ENCODE peak calls at places on chromosomes 4 and X, in ten cellular contexts. One of them, this sample, is unnamed.

GRCh38 chr4:124970011-124970410 is 257.5 kb upstream of the ANKRD50 start:
- DNase-seq in T-helper 9 cell: no peak
- DNase-seq in HCT116: no peak
- DNase-seq in M059J: peak
- DNase-seq in H9: no peak
- DNase-seq in neural crest cell: no peak
- DNase-seq in activated naive CD4-positive, alpha-beta T cell treated with Interleukin-2 at 50 U/mL for 16 hours: no peak
- DNase-seq in osteoblast: no peak
- DNase-seq in GM23248: peak
- DNase-seq in progenitor cell of endocrine pancreas: no peak
- DNase-seq in this sample: no peak

GRCh38 chrX:129596077-129596476 is 56.0 kb downstream of the OCRL start:
- DNase-seq in T-helper 9 cell: no peak
- DNase-seq in HCT116: no peak
- DNase-seq in M059J: no peak
- DNase-seq in H9: no peak
- DNase-seq in neural crest cell: no peak
- DNase-seq in activated naive CD4-positive, alpha-beta T cell treated with Interleukin-2 at 50 U/mL for 16 hours: no peak
- DNase-seq in osteoblast: no peak
- DNase-seq in GM23248: no peak
- DNase-seq in progenitor cell of endocrine pancreas: no peak
- DNase-seq in this sample: no peak

GRCh38 chr4:167616471-167616870 is 382.2 kb upstream of the SPOCK3 start:
- DNase-seq in T-helper 9 cell: no peak
- DNase-seq in HCT116: no peak
- DNase-seq in M059J: no peak
- DNase-seq in H9: no peak
- DNase-seq in neural crest cell: no peak
- DNase-seq in activated naive CD4-positive, alpha-beta T cell treated with Interleukin-2 at 50 U/mL for 16 hours: no peak
- DNase-seq in osteoblast: no peak
- DNase-seq in GM23248: no peak
- DNase-seq in progenitor cell of endocrine pancreas: no peak
- DNase-seq in this sample: no peak

GRCh38 chrX:42385730-42386129 is 392.2 kb downstream of the PPP1R2C start:
- DNase-seq in T-helper 9 cell: no peak
- DNase-seq in HCT116: no peak
- DNase-seq in M059J: peak
- DNase-seq in H9: no peak
- DNase-seq in neural crest cell: no peak
- DNase-seq in activated naive CD4-positive, alpha-beta T cell treated with Interleukin-2 at 50 U/mL for 16 hours: no peak
- DNase-seq in osteoblast: no peak
- DNase-seq in GM23248: peak
- DNase-seq in progenitor cell of endocrine pancreas: no peak
- DNase-seq in this sample: no peak

GRCh38 chr4:46425775-46426400 is 36.0 kb upstream of the GABRA2 start:
- DNase-seq in T-helper 9 cell: no peak
- DNase-seq in HCT116: no peak
- DNase-seq in M059J: no peak
- DNase-seq in H9: no peak
- DNase-seq in neural crest cell: no peak
- DNase-seq in activated naive CD4-positive, alpha-beta T cell treated with Interleukin-2 at 50 U/mL for 16 hours: no peak
- DNase-seq in osteoblast: no peak
- DNase-seq in GM23248: no peak
- DNase-seq in progenitor cell of endocrine pancreas: no peak
- DNase-seq in this sample: no peak

GRCh38 chr4:183966371-183966770 is 61.3 kb downstream of the STOX2 start:
- DNase-seq in T-helper 9 cell: no peak
- DNase-seq in HCT116: no peak
- DNase-seq in M059J: peak
- DNase-seq in H9: no peak
- DNase-seq in neural crest cell: no peak
- DNase-seq in activated naive CD4-positive, alpha-beta T cell treated with Interleukin-2 at 50 U/mL for 16 hours: no peak
- DNase-seq in osteoblast: no peak
- DNase-seq in GM23248: no peak
- DNase-seq in progenitor cell of endocrine pancreas: no peak
- DNase-seq in this sample: no peak

GRCh38 chrX:29478336-29479069 is 736.9 kb upstream of the MAGEB2 start:
- DNase-seq in T-helper 9 cell: no peak
- DNase-seq in HCT116: peak
- DNase-seq in M059J: peak
- DNase-seq in H9: peak
- DNase-seq in neural crest cell: peak
- DNase-seq in activated naive CD4-positive, alpha-beta T cell treated with Interleukin-2 at 50 U/mL for 16 hours: no peak
- DNase-seq in osteoblast: peak
- DNase-seq in GM23248: peak
- DNase-seq in progenitor cell of endocrine pancreas: no peak
- DNase-seq in this sample: no peak

GRCh38 chr4:89072921-89073320 is 15.9 kb upstream of the FAM13A start:
- DNase-seq in T-helper 9 cell: no peak
- DNase-seq in HCT116: no peak
- DNase-seq in M059J: no peak
- DNase-seq in H9: no peak
- DNase-seq in neural crest cell: no peak
- DNase-seq in activated naive CD4-positive, alpha-beta T cell treated with Interleukin-2 at 50 U/mL for 16 hours: no peak
- DNase-seq in osteoblast: no peak
- DNase-seq in GM23248: no peak
- DNase-seq in progenitor cell of endocrine pancreas: no peak
- DNase-seq in this sample: no peak

GRCh38 chr4:7608043-7608442 is 173.3 kb upstream of the PSAPL1 start:
- DNase-seq in T-helper 9 cell: no peak
- DNase-seq in HCT116: no peak
- DNase-seq in M059J: no peak
- DNase-seq in H9: no peak
- DNase-seq in neural crest cell: no peak
- DNase-seq in activated naive CD4-positive, alpha-beta T cell treated with Interleukin-2 at 50 U/mL for 16 hours: no peak
- DNase-seq in osteoblast: peak
- DNase-seq in GM23248: no peak
- DNase-seq in progenitor cell of endocrine pancreas: no peak
- DNase-seq in this sample: no peak

GRCh38 chr4:25760518-25761157 is 102.2 kb downstream of the SEL1L3 start:
- DNase-seq in T-helper 9 cell: no peak
- DNase-seq in HCT116: no peak
- DNase-seq in M059J: peak
- DNase-seq in H9: no peak
- DNase-seq in neural crest cell: no peak
- DNase-seq in activated naive CD4-positive, alpha-beta T cell treated with Interleukin-2 at 50 U/mL for 16 hours: no peak
- DNase-seq in osteoblast: no peak
- DNase-seq in GM23248: peak
- DNase-seq in progenitor cell of endocrine pancreas: no peak
- DNase-seq in this sample: no peak

GRCh38 chr4:186798951-186799659 is 75.4 kb upstream of the FAT1 start:
- DNase-seq in T-helper 9 cell: no peak
- DNase-seq in HCT116: no peak
- DNase-seq in M059J: no peak
- DNase-seq in H9: no peak
- DNase-seq in neural crest cell: no peak
- DNase-seq in activated naive CD4-positive, alpha-beta T cell treated with Interleukin-2 at 50 U/mL for 16 hours: no peak
- DNase-seq in osteoblast: no peak
- DNase-seq in GM23248: no peak
- DNase-seq in progenitor cell of endocrine pancreas: no peak
- DNase-seq in this sample: no peak

GRCh38 chr4:85869156-85869555 is 394.2 kb downstream of the ARHGAP24 start:
- DNase-seq in T-helper 9 cell: no peak
- DNase-seq in HCT116: no peak
- DNase-seq in M059J: no peak
- DNase-seq in H9: no peak
- DNase-seq in neural crest cell: no peak
- DNase-seq in activated naive CD4-positive, alpha-beta T cell treated with Interleukin-2 at 50 U/mL for 16 hours: no peak
- DNase-seq in osteoblast: no peak
- DNase-seq in GM23248: no peak
- DNase-seq in progenitor cell of endocrine pancreas: no peak
- DNase-seq in this sample: no peak

GRCh38 chr4:153204247-153205027 is at the start of gene TRIM2:
- DNase-seq in T-helper 9 cell: no peak
- DNase-seq in HCT116: peak
- DNase-seq in M059J: peak
- DNase-seq in H9: peak
- DNase-seq in neural crest cell: peak
- DNase-seq in activated naive CD4-positive, alpha-beta T cell treated with Interleukin-2 at 50 U/mL for 16 hours: no peak
- DNase-seq in osteoblast: peak
- DNase-seq in GM23248: peak
- DNase-seq in progenitor cell of endocrine pancreas: peak
- DNase-seq in this sample: no peak

GRCh38 chr4:149997881-149998421 is 80.3 kb upstream of the DCLK2 start:
- DNase-seq in T-helper 9 cell: no peak
- DNase-seq in HCT116: peak
- DNase-seq in M059J: peak
- DNase-seq in H9: no peak
- DNase-seq in neural crest cell: no peak
- DNase-seq in activated naive CD4-positive, alpha-beta T cell treated with Interleukin-2 at 50 U/mL for 16 hours: no peak
- DNase-seq in osteoblast: peak
- DNase-seq in GM23248: peak
- DNase-seq in progenitor cell of endocrine pancreas: no peak
- DNase-seq in this sample: no peak

GRCh38 chr4:80154547-80154933 is 42.8 kb upstream of the PRDM8 start:
- DNase-seq in T-helper 9 cell: no peak
- DNase-seq in HCT116: no peak
- DNase-seq in M059J: no peak
- DNase-seq in H9: no peak
- DNase-seq in neural crest cell: no peak
- DNase-seq in activated naive CD4-positive, alpha-beta T cell treated with Interleukin-2 at 50 U/mL for 16 hours: no peak
- DNase-seq in osteoblast: no peak
- DNase-seq in GM23248: no peak
- DNase-seq in progenitor cell of endocrine pancreas: no peak
- DNase-seq in this sample: no peak

GRCh38 chrX:111507931-111508330 is 3.5 kb upstream of the SERTM2 start:
- DNase-seq in T-helper 9 cell: no peak
- DNase-seq in HCT116: no peak
- DNase-seq in M059J: peak
- DNase-seq in H9: no peak
- DNase-seq in neural crest cell: no peak
- DNase-seq in activated naive CD4-positive, alpha-beta T cell treated with Interleukin-2 at 50 U/mL for 16 hours: no peak
- DNase-seq in osteoblast: no peak
- DNase-seq in GM23248: no peak
- DNase-seq in progenitor cell of endocrine pancreas: no peak
- DNase-seq in this sample: no peak

GRCh38 chr4:123120473-123120872 is 198.1 kb upstream of the NUDT6 start:
- DNase-seq in T-helper 9 cell: no peak
- DNase-seq in HCT116: no peak
- DNase-seq in M059J: peak
- DNase-seq in H9: no peak
- DNase-seq in neural crest cell: no peak
- DNase-seq in activated naive CD4-positive, alpha-beta T cell treated with Interleukin-2 at 50 U/mL for 16 hours: no peak
- DNase-seq in osteoblast: peak
- DNase-seq in GM23248: peak
- DNase-seq in progenitor cell of endocrine pancreas: no peak
- DNase-seq in this sample: no peak

GRCh38 chrX:133350751-133351150 is 64.5 kb downstream of the GPC4 start:
- DNase-seq in T-helper 9 cell: no peak
- DNase-seq in HCT116: no peak
- DNase-seq in M059J: peak
- DNase-seq in H9: no peak
- DNase-seq in neural crest cell: no peak
- DNase-seq in activated naive CD4-positive, alpha-beta T cell treated with Interleukin-2 at 50 U/mL for 16 hours: no peak
- DNase-seq in osteoblast: no peak
- DNase-seq in GM23248: peak
- DNase-seq in progenitor cell of endocrine pancreas: no peak
- DNase-seq in this sample: no peak

GRCh38 chr4:110344165-110344564 is 131.8 kb upstream of the ENPEP start:
- DNase-seq in T-helper 9 cell: no peak
- DNase-seq in HCT116: peak
- DNase-seq in M059J: peak
- DNase-seq in H9: no peak
- DNase-seq in neural crest cell: no peak
- DNase-seq in activated naive CD4-positive, alpha-beta T cell treated with Interleukin-2 at 50 U/mL for 16 hours: no peak
- DNase-seq in osteoblast: no peak
- DNase-seq in GM23248: peak
- DNase-seq in progenitor cell of endocrine pancreas: no peak
- DNase-seq in this sample: no peak

GRCh38 chr4:16897991-16898827 is at the start of gene LDB2:
- DNase-seq in T-helper 9 cell: no peak
- DNase-seq in HCT116: no peak
- DNase-seq in M059J: peak
- DNase-seq in H9: peak
- DNase-seq in neural crest cell: peak
- DNase-seq in activated naive CD4-positive, alpha-beta T cell treated with Interleukin-2 at 50 U/mL for 16 hours: no peak
- DNase-seq in osteoblast: no peak
- DNase-seq in GM23248: peak
- DNase-seq in progenitor cell of endocrine pancreas: no peak
- DNase-seq in this sample: no peak

GRCh38 chrX:97215166-97215565 is 331.5 kb downstream of the RPA4 start:
- DNase-seq in T-helper 9 cell: no peak
- DNase-seq in HCT116: no peak
- DNase-seq in M059J: no peak
- DNase-seq in H9: no peak
- DNase-seq in neural crest cell: no peak
- DNase-seq in activated naive CD4-positive, alpha-beta T cell treated with Interleukin-2 at 50 U/mL for 16 hours: no peak
- DNase-seq in osteoblast: no peak
- DNase-seq in GM23248: peak
- DNase-seq in progenitor cell of endocrine pancreas: no peak
- DNase-seq in this sample: no peak

GRCh38 chr4:158768577-158769174 is at the start of gene FNIP2:
- DNase-seq in T-helper 9 cell: peak
- DNase-seq in HCT116: peak
- DNase-seq in M059J: peak
- DNase-seq in H9: peak
- DNase-seq in neural crest cell: peak
- DNase-seq in activated naive CD4-positive, alpha-beta T cell treated with Interleukin-2 at 50 U/mL for 16 hours: peak
- DNase-seq in osteoblast: peak
- DNase-seq in GM23248: peak
- DNase-seq in progenitor cell of endocrine pancreas: peak
- DNase-seq in this sample: peak

GRCh38 chr4:54085284-54085683 is 14.7 kb upstream of the GSX2 start:
- DNase-seq in T-helper 9 cell: no peak
- DNase-seq in HCT116: no peak
- DNase-seq in M059J: peak
- DNase-seq in H9: no peak
- DNase-seq in neural crest cell: no peak
- DNase-seq in activated naive CD4-positive, alpha-beta T cell treated with Interleukin-2 at 50 U/mL for 16 hours: no peak
- DNase-seq in osteoblast: peak
- DNase-seq in GM23248: peak
- DNase-seq in progenitor cell of endocrine pancreas: no peak
- DNase-seq in this sample: no peak

GRCh38 chrX:13911581-13911980 is 94.7 kb upstream of the GPM6B start:
- DNase-seq in T-helper 9 cell: no peak
- DNase-seq in HCT116: no peak
- DNase-seq in M059J: no peak
- DNase-seq in H9: no peak
- DNase-seq in neural crest cell: no peak
- DNase-seq in activated naive CD4-positive, alpha-beta T cell treated with Interleukin-2 at 50 U/mL for 16 hours: no peak
- DNase-seq in osteoblast: no peak
- DNase-seq in GM23248: peak
- DNase-seq in progenitor cell of endocrine pancreas: no peak
- DNase-seq in this sample: no peak

GRCh38 chr4:53545942-53546581 is 45.2 kb downstream of the LNX1 start:
- DNase-seq in T-helper 9 cell: no peak
- DNase-seq in HCT116: no peak
- DNase-seq in M059J: no peak
- DNase-seq in H9: no peak
- DNase-seq in neural crest cell: no peak
- DNase-seq in activated naive CD4-positive, alpha-beta T cell treated with Interleukin-2 at 50 U/mL for 16 hours: no peak
- DNase-seq in osteoblast: no peak
- DNase-seq in GM23248: peak
- DNase-seq in progenitor cell of endocrine pancreas: no peak
- DNase-seq in this sample: no peak

GRCh38 chrX:112738347-112739033 is 58.8 kb upstream of the LHFPL1 start:
- DNase-seq in T-helper 9 cell: no peak
- DNase-seq in HCT116: no peak
- DNase-seq in M059J: no peak
- DNase-seq in H9: no peak
- DNase-seq in neural crest cell: no peak
- DNase-seq in activated naive CD4-positive, alpha-beta T cell treated with Interleukin-2 at 50 U/mL for 16 hours: peak
- DNase-seq in osteoblast: no peak
- DNase-seq in GM23248: no peak
- DNase-seq in progenitor cell of endocrine pancreas: no peak
- DNase-seq in this sample: no peak

GRCh38 chr4:140947507-140947906 is 185.8 kb downstream of the RNF150 start:
- DNase-seq in T-helper 9 cell: no peak
- DNase-seq in HCT116: no peak
- DNase-seq in M059J: peak
- DNase-seq in H9: no peak
- DNase-seq in neural crest cell: no peak
- DNase-seq in activated naive CD4-positive, alpha-beta T cell treated with Interleukin-2 at 50 U/mL for 16 hours: no peak
- DNase-seq in osteoblast: no peak
- DNase-seq in GM23248: no peak
- DNase-seq in progenitor cell of endocrine pancreas: no peak
- DNase-seq in this sample: no peak

GRCh38 chr4:8331567-8331955 is 62.0 kb downstream of the HTRA3 start:
- DNase-seq in T-helper 9 cell: no peak
- DNase-seq in HCT116: no peak
- DNase-seq in M059J: no peak
- DNase-seq in H9: no peak
- DNase-seq in neural crest cell: no peak
- DNase-seq in activated naive CD4-positive, alpha-beta T cell treated with Interleukin-2 at 50 U/mL for 16 hours: no peak
- DNase-seq in osteoblast: no peak
- DNase-seq in GM23248: no peak
- DNase-seq in progenitor cell of endocrine pancreas: no peak
- DNase-seq in this sample: no peak